ENCODE peak calls at places on chromosomes 3 and 15, in five cellular contexts. C is cardiac muscle cell, H is psoas muscle, Q is ovary, V is IMR-90. S is an unnamed sample. For H3K27me3 and H3K4me1, the result is how much of the 10 kb centered on the place peaks cover.

GRCh38 chr15:75202251-75203016 is 752 bp downstream of the C15orf39 start:
- DNase-seq in Q (peak), H (peak), V (peak), C (peak), S (peak)

GRCh38 chr3:188370081-188370830 is 216.3 kb downstream of the LPP start:
- DNase-seq in Q (no peak), V (no peak), H (no peak), C (no peak), S (no peak)

GRCh38 chr15:63381301-63382192 is at the start of gene CA12:
- DNase-seq in V (peak), Q (no peak), H (peak), C (peak), S (no peak)

GRCh38 chr15:48400086-48400485 is 68.9 kb downstream of the DUT start:
- DNase-seq in V (peak), Q (no peak), C (no peak), H (no peak), S (no peak)

GRCh38 chr3:171056528-171056927 is 30.0 kb upstream of the SLC2A2 start:
- DNase-seq in Q (no peak), H (no peak), V (peak), C (no peak), S (no peak)

GRCh38 chr3:14700891-14701290 is 25.9 kb downstream of the C3orf20 start:
- DNase-seq in V (no peak), H (no peak), Q (no peak), C (no peak), S (no peak)

GRCh38 chr3:112546216-112546759 is 15.5 kb downstream of the ATG3 start:
- DNase-seq in Q (no peak), H (no peak), V (peak), C (no peak), S (no peak)

GRCh38 chr15:88454867-88455810 is 12.0 kb downstream of the MRPL46 start:
- DNase-seq in Q (peak), C (peak), V (peak), H (peak), S (no peak)

GRCh38 chr15:42825599-42825998 is 88.7 kb upstream of the CDAN1 start:
- DNase-seq in Q (no peak), V (no peak), C (no peak), H (no peak), S (no peak)

GRCh38 chr3:64432870-64433269 is 207.6 kb upstream of the PRICKLE2 start:
- DNase-seq in C (no peak), Q (no peak), V (no peak), H (no peak), S (no peak)

GRCh38 chr3:55522077-55522476 is 35.0 kb upstream of the WNT5A start:
- DNase-seq in Q (no peak), H (no peak), C (no peak), V (no peak), S (no peak)

GRCh38 chr15:93719941-93720351 is 511.4 kb upstream of the MCTP2 start:
- DNase-seq in V (peak), C (no peak), Q (no peak), H (no peak), S (no peak)

GRCh38 chr15:90708516-90708915 is 8.6 kb upstream of the BLM start:
- DNase-seq in Q (no peak), V (no peak), H (no peak), C (peak), S (no peak)

GRCh38 chr3:47404955-47405790 is 24.4 kb downstream of the PTPN23 start:
- DNase-seq in C (peak), H (peak), Q (peak), V (no peak), S (no peak)

GRCh38 chr3:15055019-15055557 is 10.0 kb downstream of the MRPS25 start:
- DNase-seq in V (peak), C (no peak), Q (no peak), H (no peak), S (no peak)

GRCh38 chr3:72408983-72409779 is 439.1 kb downstream of the SHQ1 start:
- DNase-seq in C (no peak), V (no peak), Q (no peak), H (no peak), S (no peak)

GRCh38 chr15:49164865-49165264 is 5.2 kb upstream of the GALK2 start:
- DNase-seq in Q (no peak), H (no peak), C (no peak), V (no peak), S (no peak)

GRCh38 chr3:174430986-174431385 is 428.1 kb upstream of the NAALADL2 start:
- DNase-seq in H (no peak), V (no peak), C (no peak), Q (no peak), S (no peak)

GRCh38 chr15:39195988-39196486 is 384.8 kb upstream of the THBS1 start:
- DNase-seq in V (peak), Q (no peak), C (no peak), H (no peak), S (no peak)

GRCh38 chr15:50247819-50248650 is 17.5 kb downstream of the HDC start:
- DNase-seq in Q (no peak), C (no peak), V (no peak), H (no peak), S (no peak)

GRCh38 chr3:177615015-177615414 is 417.7 kb upstream of the TBL1XR1 start:
- DNase-seq in Q (peak), C (no peak), H (peak), V (peak), S (peak)

GRCh38 chr3:39154323-39155021 is 1.1 kb upstream of the CSRNP1 start:
- DNase-seq in V (no peak), C (no peak), H (no peak), Q (peak), S (no peak)

GRCh38 chr3:32706348-32707025 is 21.5 kb downstream of the CNOT10 start:
- DNase-seq in Q (no peak), V (peak), H (no peak), C (no peak), S (no peak)

GRCh38 chr15:34248190-34248589 is 23.4 kb downstream of the EMC4 start:
- DNase-seq in C (no peak), V (no peak), H (no peak), Q (no peak), S (no peak)

GRCh38 chr3:190131329-190131728 is 10.6 kb upstream of the P3H2 start:
- DNase-seq in Q (no peak), H (no peak), C (no peak), V (peak), S (no peak)

GRCh38 chr15:94602771-94603474 is 371.6 kb downstream of the MCTP2 start:
- DNase-seq in C (peak), V (no peak), H (no peak), Q (peak), S (no peak)

GRCh38 chr3:129507181-129507831 is 21.1 kb upstream of the RHO start:
- DNase-seq in V (no peak), C (no peak), Q (no peak), H (no peak), S (no peak)

GRCh38 chr3:152282813-152283212 is 14.1 kb downstream of the MBNL1 start:
- DNase-seq in Q (no peak), H (no peak), V (no peak), C (peak), S (no peak)

GRCh38 chr3:113736548-113737089 is 9.4 kb downstream of the NAA50 start:
- DNase-seq in V (peak), Q (peak), C (peak), H (no peak), S (no peak)

GRCh38 chr3:187197255-187197654 is at the start of gene RTP1:
- DNase-seq in C (no peak), H (no peak), V (no peak), Q (no peak), S (no peak)

GRCh38 chr15:70528270-70528706 is 235.1 kb downstream of the UACA start:
- DNase-seq in Q (no peak), H (no peak), V (peak), C (no peak), S (no peak)

GRCh38 chr3:28250999-28251398 is 9.6 kb downstream of the CMC1 start:
- DNase-seq in Q (no peak), H (no peak), V (peak), C (no peak), S (no peak)

GRCh38 chr15:53328341-53328740 is 431.1 kb downstream of the WDR72 start:
- DNase-seq in Q (no peak), H (no peak), C (peak), V (no peak), S (no peak)

GRCh38 chr3:119206611-119207511 is 33.5 kb downstream of the UPK1B start:
- DNase-seq in C (peak), V (no peak), Q (no peak), H (no peak), S (no peak)

GRCh38 chr3:115930922-115931321 is 307.6 kb downstream of the GAP43 start:
- DNase-seq in C (no peak), V (no peak), H (no peak), Q (no peak), S (no peak)

GRCh38 chr15:43775411-43775965 is 1.3 kb downstream of the ELL3 start:
- DNase-seq in V (peak), C (peak), Q (peak), H (peak), S (no peak)

GRCh38 chr3:122728756-122729514 is 48.3 kb downstream of the PARP14 start:
- DNase-seq in H (no peak), C (no peak), Q (no peak), V (no peak), S (no peak)

GRCh38 chr15:84992157-84992940 is 10.7 kb downstream of the PDE8A start:
- DNase-seq in Q (no peak), C (no peak), H (no peak), V (peak), S (no peak)

GRCh38 chr3:69691860-69692259 is 47.4 kb upstream of the MITF start:
- DNase-seq in Q (no peak), C (no peak), V (no peak), H (no peak), S (no peak)

GRCh38 chr3:178707632-178708031 is 171.4 kb downstream of the KCNMB2 start:
- DNase-seq in C (no peak), H (no peak), V (peak), Q (no peak), S (no peak)

GRCh38 chr15:29067949-29068348 is 182.2 kb downstream of the APBA2 start:
- DNase-seq in H (no peak), C (no peak), Q (no peak), V (no peak), S (no peak)
- H3K27me3 ChIP-seq in H (under half), C (under half), Q (under half), V (under half), S (under half)

DNA sequence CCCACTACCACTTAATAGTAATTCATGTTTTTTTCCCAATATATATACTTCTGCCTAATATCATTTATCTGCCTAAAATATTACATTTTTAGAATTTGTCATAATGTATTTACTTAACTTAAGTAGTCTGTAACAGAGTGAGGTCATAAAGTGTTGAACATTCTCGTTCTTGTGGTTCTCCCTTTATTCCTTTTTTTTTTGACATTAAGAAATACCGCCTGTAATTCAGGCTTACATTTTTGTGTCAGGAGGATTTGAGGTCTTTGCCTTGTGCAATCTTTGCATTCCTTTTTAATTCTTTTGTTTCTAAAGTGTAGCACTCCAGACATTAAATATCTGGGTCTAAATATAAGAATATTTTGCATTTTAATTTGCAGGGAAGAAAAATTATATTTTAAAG is 315.4 kb downstream of the PTPRG start:
- DNase-seq in C (no peak), H (no peak), V (peak), Q (no peak), S (no peak)
- H3K4me1 ChIP-seq in C (under half), H (under half), V (under half), Q (under half), S (under half)

DNA sequence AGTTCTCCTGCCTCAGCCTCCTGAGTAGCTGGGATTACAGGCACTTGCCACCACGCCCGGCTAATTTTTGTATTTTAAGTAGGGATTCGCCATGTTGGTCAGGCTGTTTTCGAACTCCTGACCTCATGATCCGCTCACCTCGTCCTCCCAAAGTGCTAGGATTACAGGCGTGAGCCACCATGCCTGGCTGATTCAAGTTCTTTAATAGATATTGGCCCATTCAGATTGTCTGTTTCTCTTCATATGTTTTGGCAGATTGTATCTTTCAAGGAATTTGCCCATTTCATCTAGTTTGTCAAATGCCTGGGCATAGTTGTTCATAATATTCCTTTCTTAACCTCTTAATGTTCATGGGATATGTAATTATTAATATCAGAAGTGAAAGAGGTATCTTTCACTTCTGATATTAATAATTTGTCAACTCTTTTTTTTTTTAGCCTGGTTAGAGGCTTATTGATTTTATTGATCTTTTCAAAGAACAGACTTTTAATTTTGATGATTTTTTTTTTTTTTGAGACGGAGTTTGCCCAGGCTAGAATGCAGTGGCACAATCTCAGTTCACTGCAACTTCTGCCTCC is 40.2 kb upstream of the ZFAND6 start:
- DNase-seq in C (no peak), Q (no peak), V (no peak), H (no peak), S (peak)
- H3K4me3 ChIP-seq in C (no peak), Q (no peak), V (no peak), H (no peak), S (no peak)

DNA sequence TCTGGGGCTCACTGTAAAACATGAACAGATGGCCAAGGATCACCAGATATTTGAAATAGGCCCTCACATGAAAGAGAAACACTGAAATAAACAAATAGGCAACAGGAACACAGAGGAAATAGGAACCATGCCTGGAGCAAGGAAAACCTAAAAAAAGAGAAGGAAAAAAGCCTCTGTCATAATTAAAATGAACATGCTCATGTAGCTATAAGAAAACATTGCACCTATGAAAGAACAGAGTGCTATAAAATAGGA is 102.4 kb downstream of the RAB11A start:
- DNase-seq in C (no peak), Q (no peak), V (no peak), H (no peak), S (no peak)
- H3K27me3 ChIP-seq in C (under half), Q (under half), V (under half), H (under half), S (under half)

GRCh38 chr3:38137615-38138346 is 680 bp upstream of the MYD88 start:
- DNase-seq in Q (peak), H (no peak), C (no peak), V (no peak), S (peak)
- H3K4me1 ChIP-seq in Q (under half), H (under half), C (under half), V (under half), S (under half)

DNA sequence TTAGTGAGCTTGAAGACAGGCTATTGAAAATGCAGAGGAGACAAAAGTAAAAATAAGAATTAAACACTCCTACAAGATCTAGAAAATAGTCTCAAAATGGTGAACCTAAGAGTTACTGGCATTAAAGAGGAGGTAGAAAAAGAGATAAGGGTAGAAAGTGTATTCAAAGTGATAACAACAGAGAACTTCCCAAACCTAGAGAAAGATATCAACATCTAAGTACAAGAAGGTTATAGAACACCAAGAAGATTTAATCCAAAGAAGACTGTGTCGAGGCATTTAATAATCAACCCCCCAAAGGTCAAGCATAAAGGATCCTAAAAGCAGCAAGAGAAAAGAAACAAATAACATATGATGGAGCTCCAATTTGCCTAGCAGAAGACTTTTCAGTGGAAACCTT is 23.3 kb downstream of the PDCD10 start:
- DNase-seq in H (no peak), Q (no peak), V (no peak), C (no peak), S (no peak)
- H3K4me3 ChIP-seq in H (no peak), Q (no peak), V (no peak), C (no peak), S (no peak)

GRCh38 chr3:9549600-9549999 is 4.0 kb downstream of the LHFPL4 start:
- DNase-seq in Q (no peak), V (no peak), H (no peak), C (no peak), S (no peak)

GRCh38 chr3:9552252-9552999 is 1.2 kb downstream of the LHFPL4 start:
- DNase-seq in H (peak), V (peak), C (peak), Q (peak), S (no peak)

GRCh38 chr3:9553021-9553948 is at the start of gene LHFPL4:
- DNase-seq in C (no peak), H (no peak), V (no peak), Q (no peak), S (no peak)

GRCh38 chr3:9548991-9549390 is 4.6 kb downstream of the LHFPL4 start:
- DNase-seq in Q (no peak), C (no peak), H (no peak), V (no peak), S (no peak)

DNA sequence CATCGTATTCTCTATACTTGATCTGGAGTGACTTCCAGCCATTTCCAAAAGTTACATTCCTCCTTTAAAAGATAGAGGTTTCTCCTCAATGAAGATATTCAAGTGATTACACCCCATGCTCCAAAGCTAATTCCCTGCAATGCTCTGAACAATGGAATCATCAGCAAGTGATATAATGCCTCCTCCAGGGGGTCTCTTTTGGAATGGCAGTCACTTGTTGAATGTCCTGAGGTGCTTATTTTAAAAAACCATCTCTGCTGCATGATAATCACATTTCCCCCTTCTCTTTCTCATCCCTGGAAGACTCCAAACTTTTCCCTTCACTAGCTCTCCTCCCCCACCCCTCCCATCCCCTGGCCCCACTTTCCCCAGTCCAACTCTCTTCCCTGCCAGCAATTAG is 2.6 kb downstream of the LHFPL4 start:
- DNase-seq in Q (no peak), C (no peak), V (no peak), H (no peak), S (no peak)
- H3K27me3 ChIP-seq in Q (under half), C (under half), V (under half), H (half or more), S (under half)

DNA sequence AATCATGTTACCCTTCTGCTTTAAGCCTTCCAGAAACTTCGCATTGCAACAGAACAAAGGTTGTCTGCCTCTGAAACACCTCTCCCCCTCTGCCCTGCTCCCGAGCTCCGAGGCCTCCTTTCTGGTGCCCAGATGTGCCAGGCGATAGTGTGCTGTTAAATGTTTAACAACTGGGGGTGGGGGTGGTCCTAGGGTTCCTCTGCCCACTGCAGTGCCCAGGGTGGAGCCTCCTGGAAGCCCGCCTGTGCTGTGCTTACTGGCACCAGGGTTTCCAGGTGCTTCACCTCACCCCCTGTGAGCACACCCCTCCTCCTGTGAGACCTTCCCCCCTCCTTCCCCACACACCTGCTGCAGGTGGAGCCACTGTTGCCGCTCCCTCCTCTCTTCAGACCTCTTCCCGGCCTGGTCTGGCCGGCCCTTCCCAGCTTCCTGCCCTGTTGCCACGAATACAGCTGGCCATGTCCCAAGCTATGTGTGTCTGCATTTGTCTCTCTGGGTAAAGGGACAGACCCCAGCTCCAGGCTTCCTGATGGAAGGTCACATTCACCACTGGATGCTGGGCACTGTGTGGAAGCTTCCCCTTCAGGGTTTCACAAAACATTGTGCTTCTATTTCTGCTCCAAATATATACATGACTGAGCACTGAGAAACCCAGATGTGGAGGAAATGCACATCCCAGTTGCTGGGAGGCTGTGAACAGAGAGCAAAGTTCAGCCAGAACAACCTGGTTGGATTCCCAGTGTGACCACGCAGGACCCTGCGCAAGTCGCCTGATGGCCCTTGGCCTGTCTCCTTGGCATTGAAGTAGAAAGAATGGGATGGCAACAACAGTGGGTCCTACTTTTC is 37.2 kb downstream of the MGLL start:
- DNase-seq in V (no peak), H (no peak), C (no peak), Q (no peak), S (no peak)
- H3K4me1 ChIP-seq in V (under half), H (half or more), C (under half), Q (under half), S (half or more)

GRCh38 chr3:156291269-156292123 is 171.1 kb downstream of the KCNAB1 start:
- DNase-seq in V (peak), Q (no peak), C (peak), H (peak), S (no peak)
- H3K4me3 ChIP-seq in V (peak), Q (peak), C (peak), H (peak), S (peak)

GRCh38 chr15:77628010-77628409 is 4.7 kb downstream of the LINGO1 start:
- DNase-seq in V (no peak), H (no peak), Q (no peak), C (no peak), S (no peak)

GRCh38 chr15:77627581-77627980 is 5.1 kb downstream of the LINGO1 start:
- DNase-seq in H (no peak), C (no peak), Q (no peak), V (no peak), S (no peak)

GRCh38 chr15:77630064-77630463 is 2.6 kb downstream of the LINGO1 start:
- DNase-seq in V (no peak), H (no peak), C (no peak), Q (no peak), S (no peak)

GRCh38 chr15:77630956-77631789 is 1.5 kb downstream of the LINGO1 start:
- DNase-seq in V (no peak), H (no peak), Q (no peak), C (peak), S (no peak)

GRCh38 chr15:77629070-77630030 is 3.4 kb downstream of the LINGO1 start:
- DNase-seq in C (no peak), H (no peak), Q (no peak), V (no peak), S (no peak)
- H3K27me3 ChIP-seq in C (under half), H (under half), Q (under half), V (half or more), S (under half)